ENCODE peak calls at places on chromosomes 11 and 22, in seven cellular contexts. W is neuronal stem cell, Q is neural progenitor cell, P is suprapubic skin, A is heart right ventricle, T is psoas muscle, K is SJSA1. Y is an unnamed sample.

GRCh38 chr11:95877288-95877687 is 46.6 kb downstream of the MTMR2 start:
- DNase-seq in Q (no peak), A (no peak), T (no peak), W (no peak), P (no peak), K (no peak), Y (no peak)

GRCh38 chr11:88179141-88179540 is 3.9 kb upstream of the RAB38 start:
- DNase-seq in A (no peak), P (no peak), K (no peak), T (no peak), Q (no peak), W (no peak), Y (no peak)

GRCh38 chr11:27557223-27557622 is 50.7 kb upstream of the LIN7C start:
- DNase-seq in K (no peak), W (no peak), T (no peak), P (no peak), A (no peak), Q (no peak), Y (no peak)

GRCh38 chr22:29231971-29232959 is 26.6 kb downstream of the EMID1 start:
- DNase-seq in W (no peak), T (peak), Q (no peak), P (no peak), A (peak), K (no peak), Y (peak)

GRCh38 chr11:125364085-125364822 is 131.8 kb downstream of the FEZ1 start:
- DNase-seq in P (no peak), K (no peak), W (no peak), T (no peak), A (no peak), Q (no peak), Y (no peak)

GRCh38 chr11:100878474-100878873 is 191.4 kb downstream of the ARHGAP42 start:
- DNase-seq in T (no peak), K (no peak), Q (no peak), W (no peak), P (no peak), A (no peak), Y (no peak)

GRCh38 chr22:48951836-48952235 is 875.8 kb downstream of the BRD1 start:
- DNase-seq in Q (no peak), T (no peak), W (no peak), K (peak), A (no peak), P (no peak), Y (peak)

GRCh38 chr11:70675697-70676374 is 277.5 kb downstream of the CTTN start:
- DNase-seq in T (no peak), K (no peak), A (no peak), P (no peak), W (no peak), Q (no peak), Y (no peak)

GRCh38 chr11:62560566-62561103 is 13.1 kb downstream of the EEF1G start:
- DNase-seq in K (peak), Q (peak), T (peak), W (peak), P (peak), A (peak), Y (peak)

GRCh38 chr11:95149659-95150294 is 60.1 kb downstream of the ENDOD1 start:
- DNase-seq in W (peak), Q (peak), P (no peak), T (peak), A (peak), K (no peak), Y (no peak)

GRCh38 chr11:74055938-74056337 is 47.1 kb upstream of the UCP3 start:
- DNase-seq in T (no peak), K (no peak), A (no peak), P (no peak), Q (no peak), W (no peak), Y (no peak)

GRCh38 chr11:10050561-10050960 is 243.5 kb downstream of the SBF2 start:
- DNase-seq in W (no peak), K (no peak), P (no peak), T (no peak), A (no peak), Q (no peak), Y (no peak)

GRCh38 chr11:8654503-8654902 is 28.0 kb downstream of the TRIM66 start:
- DNase-seq in W (no peak), P (no peak), K (no peak), Q (no peak), A (no peak), T (no peak), Y (no peak)

GRCh38 chr11:60121259-60121658 is 32.8 kb downstream of the MS4A2 start:
- DNase-seq in P (no peak), Q (no peak), T (no peak), K (no peak), W (no peak), A (no peak), Y (no peak)

GRCh38 chr11:120805960-120806555 is 217.8 kb upstream of the TBCEL start:
- DNase-seq in W (no peak), P (no peak), A (no peak), Q (no peak), T (no peak), K (no peak), Y (no peak)

GRCh38 chr11:113106507-113106906 is 145.3 kb downstream of the NCAM1 start:
- DNase-seq in K (peak), T (no peak), P (no peak), Q (no peak), A (no peak), W (no peak), Y (no peak)

GRCh38 chr11:35247428-35247827 is 108.5 kb downstream of the CD44 start:
- DNase-seq in T (no peak), A (no peak), Q (no peak), W (no peak), P (no peak), K (no peak), Y (no peak)

GRCh38 chr22:47411006-47411405 is 648.6 kb downstream of the TBC1D22A start:
- DNase-seq in K (no peak), P (peak), T (no peak), W (no peak), A (no peak), Q (no peak), Y (peak)

GRCh38 chr22:49960967-49961600 is 512 bp downstream of the PIM3 start:
- DNase-seq in W (no peak), Q (peak), P (peak), T (peak), K (no peak), A (peak), Y (peak)

GRCh38 chr11:131924446-131925240 is 554.2 kb downstream of the NTM start:
- DNase-seq in A (no peak), T (no peak), Q (no peak), P (no peak), K (no peak), W (no peak), Y (no peak)

GRCh38 chr22:45842141-45842831 is 134.7 kb downstream of the WNT7B start:
- DNase-seq in T (no peak), Q (no peak), P (no peak), A (no peak), W (no peak), K (peak), Y (no peak)

GRCh38 chr11:44223261-44223660 is 86.7 kb downstream of the ALX4 start:
- DNase-seq in K (no peak), Q (no peak), P (no peak), W (no peak), T (no peak), A (no peak), Y (no peak)

GRCh38 chr11:67409781-67410368 is 5.6 kb upstream of the CARNS1 start:
- DNase-seq in K (no peak), Q (peak), W (no peak), A (no peak), T (no peak), P (no peak), Y (no peak)

GRCh38 chr22:47687364-47687655 is 924.9 kb downstream of the TBC1D22A start:
- DNase-seq in K (no peak), A (no peak), P (no peak), W (no peak), Q (no peak), T (no peak), Y (no peak)

GRCh38 chr11:128290106-128290840 is 297.1 kb downstream of the ETS1 start:
- DNase-seq in P (no peak), T (peak), W (peak), K (peak), A (peak), Q (peak), Y (no peak)

GRCh38 chr11:45560935-45561330 is 104.5 kb downstream of the CHST1 start:
- DNase-seq in A (no peak), T (peak), P (no peak), Q (no peak), K (no peak), W (no peak), Y (no peak)

GRCh38 chr22:25051073-25051472 is 98.6 kb downstream of the KIAA1671 start:
- DNase-seq in A (no peak), P (no peak), T (no peak), W (no peak), K (no peak), Q (no peak), Y (no peak)

GRCh38 chr11:22875869-22876473 is 15.7 kb upstream of the CCDC179 start:
- DNase-seq in Q (peak), A (no peak), T (peak), W (peak), K (peak), P (no peak), Y (no peak)

GRCh38 chr22:42962295-42963230 is 52.4 kb downstream of the PACSIN2 start:
- DNase-seq in T (no peak), A (no peak), W (no peak), Q (no peak), K (peak), P (peak), Y (no peak)

GRCh38 chr11:844693-845644 is 2.3 kb downstream of the TSPAN4 start:
- DNase-seq in W (no peak), K (peak), P (peak), T (peak), A (peak), Q (peak), Y (peak)
- H3K4me3 ChIP-seq in W (peak), K (peak), P (peak), T (peak), A (peak), Q (peak), Y (peak)

GRCh38 chr22:39530136-39530535 is 2.4 kb downstream of the RPS19BP1 start:
- DNase-seq in T (no peak), P (no peak), Q (no peak), W (no peak), K (no peak), A (no peak), Y (no peak)

GRCh38 chr22:39528080-39528661 is 4.4 kb downstream of the RPS19BP1 start:
- DNase-seq in A (no peak), Q (no peak), P (no peak), W (no peak), K (no peak), T (no peak), Y (no peak)

GRCh38 chr22:39530692-39531331 is 1.7 kb downstream of the RPS19BP1 start:
- DNase-seq in K (no peak), W (no peak), Q (peak), T (no peak), P (no peak), A (no peak), Y (no peak)

GRCh38 chr22:39528681-39529486 is 3.7 kb downstream of the RPS19BP1 start:
- DNase-seq in Q (peak), T (peak), K (peak), P (peak), A (peak), W (peak), Y (peak)

DNA sequence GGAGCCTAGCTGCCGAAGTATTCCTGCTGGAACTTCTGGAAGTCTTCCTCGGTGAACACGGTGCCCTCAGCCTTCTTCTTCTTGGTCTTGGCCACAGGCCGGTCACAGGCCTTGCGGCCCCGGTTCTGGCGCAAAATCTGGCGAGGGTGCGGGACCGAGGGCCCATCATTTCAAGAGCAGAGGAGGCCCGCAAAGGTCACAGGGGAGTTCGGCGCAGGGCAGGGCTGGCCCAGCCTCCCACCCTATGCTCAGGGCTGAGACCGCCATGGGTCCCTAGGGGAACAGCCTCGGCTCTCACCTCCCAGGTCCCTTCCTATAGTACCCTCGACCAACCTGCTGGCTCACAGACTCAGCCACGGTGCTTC is 3.1 kb downstream of the RPS19BP1 start:
- DNase-seq in W (no peak), K (no peak), A (no peak), T (no peak), Q (no peak), P (no peak), Y (no peak)
- H3K27ac ChIP-seq in W (no peak), K (no peak), A (no peak), T (peak), Q (no peak), P (no peak), Y (peak)

GRCh38 chr11:77171885-77172665 is 44.0 kb downstream of the MYO7A start:
- DNase-seq in A (no peak), W (peak), P (no peak), K (no peak), Q (peak), T (no peak), Y (no peak)
- H3K4me3 ChIP-seq in A (no peak), W (no peak), P (no peak), K (no peak), Q (peak), T (no peak), Y (no peak)

GRCh38 chr22:30287626-30288413 is 1.5 kb downstream of the CASTOR1 start:
- DNase-seq in P (peak), T (peak), K (peak), A (peak), Q (peak), W (peak), Y (peak)
- H3K27ac ChIP-seq in P (peak), T (peak), K (no peak), A (peak), Q (no peak), W (peak), Y (peak)

GRCh38 chr11:14974021-14974698 is 2.0 kb upstream of the CALCA start:
- DNase-seq in P (no peak), A (no peak), W (peak), K (no peak), T (no peak), Q (peak), Y (no peak)
- H3K4me3 ChIP-seq in P (peak), A (peak), W (peak), K (no peak), T (peak), Q (peak), Y (peak)

DNA sequence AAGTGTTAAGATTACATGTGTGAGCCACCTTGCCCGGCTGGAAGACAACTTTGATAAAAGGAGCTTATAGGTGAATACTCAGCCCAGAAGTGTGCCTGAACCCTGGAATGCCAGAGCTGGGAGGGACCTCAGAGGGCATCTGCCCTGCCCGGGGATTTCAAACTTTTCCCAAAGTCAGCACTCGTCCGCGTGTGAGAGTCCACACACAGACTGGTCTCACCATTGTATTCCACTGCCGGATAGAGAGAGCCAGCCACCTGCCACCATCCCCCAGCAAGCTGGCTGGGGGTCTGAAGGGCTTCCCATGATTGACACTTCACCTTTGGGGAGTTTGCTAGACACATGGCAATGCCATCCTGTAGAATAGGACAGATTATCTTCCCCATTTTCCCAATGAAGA is 49.2 kb downstream of the APOL3 start:
- DNase-seq in Q (no peak), P (no peak), K (no peak), A (no peak), W (no peak), T (no peak), Y (no peak)
- H3K27ac ChIP-seq in Q (no peak), P (no peak), K (no peak), A (no peak), W (no peak), T (no peak), Y (no peak)

GRCh38 chr22:37245740-37246139 is 1.7 kb upstream of the RAC2 start:
- DNase-seq in K (no peak), P (no peak), A (no peak), Q (no peak), W (no peak), T (no peak), Y (no peak)

GRCh38 chr22:37242395-37242918 is 1.6 kb downstream of the RAC2 start:
- DNase-seq in A (peak), P (peak), T (peak), K (no peak), W (no peak), Q (no peak), Y (no peak)

GRCh38 chr22:37244922-37245722 is 1.1 kb upstream of the RAC2 start:
- DNase-seq in W (no peak), Q (no peak), P (peak), T (no peak), K (no peak), A (no peak), Y (no peak)

GRCh38 chr22:37243402-37244113 is 511 bp downstream of the RAC2 start:
- DNase-seq in K (no peak), W (no peak), A (no peak), T (no peak), Q (no peak), P (no peak), Y (no peak)

GRCh38 chr22:37244114-37244921 is at the start of gene RAC2:
- DNase-seq in P (peak), T (peak), Q (peak), K (no peak), W (no peak), A (peak), Y (no peak)
- H3K4me3 ChIP-seq in P (peak), T (peak), Q (no peak), K (peak), W (no peak), A (peak), Y (peak)